ENCODE peak calls at places on chromosomes 5 and 9, in nine cellular contexts. P, R, I, Y, H, B, V, L and N are unnamed samples.

GRCh38 chr5:15433709-15434108 is 66.3 kb upstream of the FBXL7 start:
- DNase-seq in P (no peak), R (no peak), I (no peak), Y (no peak), H (no peak), B (no peak), V (no peak), L (no peak), N (no peak)

GRCh38 chr5:95955996-95956899 is 5.4 kb downstream of the ELL2 start:
- DNase-seq in P (no peak), R (no peak), I (no peak), Y (no peak), H (no peak), B (no peak), V (no peak), L (peak; percentile 28), N (peak; percentile 56)

GRCh38 chr9:133371261-133371711 is 4.6 kb downstream of the SURF4 start:
- DNase-seq in P (no peak), R (peak; percentile 82), I (no peak), Y (no peak), H (no peak), B (no peak), V (no peak), L (no peak), N (no peak)

GRCh38 chr5:159003045-159004030 is 96.4 kb downstream of the EBF1 start:
- DNase-seq in P (no peak), R (no peak), I (no peak), Y (no peak), H (peak; percentile 37), B (no peak), V (no peak), L (no peak), N (no peak)

GRCh38 chr9:128429505-128430086 is 8.9 kb downstream of the CERCAM start:
- DNase-seq in P (no peak), R (no peak), I (no peak), Y (no peak), H (no peak), B (no peak), V (no peak), L (no peak), N (no peak)

GRCh38 chr5:132479812-132480441 is 10.6 kb downstream of the IRF1 start:
- DNase-seq in P (peak; percentile 4), R (peak; percentile 25), I (no peak), Y (no peak), H (no peak), B (no peak), V (no peak), L (no peak), N (no peak)

GRCh38 chr9:108759399-108759798 is 96.4 kb downstream of the ACTL7B start:
- DNase-seq in P (no peak), R (no peak), I (no peak), Y (no peak), H (no peak), B (peak; percentile 37), V (no peak), L (no peak), N (no peak)

GRCh38 chr5:109511980-109512744 is 102.4 kb upstream of the PJA2 start:
- DNase-seq in P (no peak), R (no peak), I (no peak), Y (no peak), H (no peak), B (no peak), V (no peak), L (no peak), N (no peak)

GRCh38 chr5:120630550-120630949 is 166.4 kb downstream of the PRR16 start:
- DNase-seq in P (no peak), R (no peak), I (no peak), Y (no peak), H (no peak), B (no peak), V (no peak), L (no peak), N (no peak)

GRCh38 chr5:95043648-95044047 is 241.2 kb downstream of the MCTP1 start:
- DNase-seq in P (no peak), R (no peak), I (no peak), Y (no peak), H (no peak), B (no peak), V (no peak), L (no peak), N (no peak)

GRCh38 chr9:129568560-129569505 is 52.1 kb downstream of the C9orf50 start:
- DNase-seq in P (peak; percentile 62), R (no peak), I (peak; percentile 71), Y (peak; percentile 77), H (no peak), B (peak; percentile 60), V (peak; percentile 78), L (no peak), N (peak; percentile 49)

GRCh38 chr9:21758540-21758939 is 43.9 kb upstream of the MTAP start:
- DNase-seq in P (no peak), R (no peak), I (no peak), Y (no peak), H (no peak), B (no peak), V (no peak), L (no peak), N (no peak)

GRCh38 chr5:180130291-180130869 is 58.8 kb upstream of the RNF130 start:
- DNase-seq in P (no peak), R (peak; percentile 62), I (peak; percentile 15), Y (no peak), H (no peak), B (no peak), V (peak; percentile 6), L (no peak), N (peak; percentile 7)

GRCh38 chr5:156824800-156825199 is 25.3 kb upstream of the PPP1R2B start:
- DNase-seq in P (no peak), R (no peak), I (no peak), Y (no peak), H (peak; percentile 58), B (no peak), V (no peak), L (peak; percentile 30), N (peak; percentile 18)

GRCh38 chr9:114849450-114849849 is 43.6 kb upstream of the TNFSF15 start:
- DNase-seq in P (no peak), R (no peak), I (no peak), Y (no peak), H (no peak), B (no peak), V (no peak), L (no peak), N (no peak)

DNA sequence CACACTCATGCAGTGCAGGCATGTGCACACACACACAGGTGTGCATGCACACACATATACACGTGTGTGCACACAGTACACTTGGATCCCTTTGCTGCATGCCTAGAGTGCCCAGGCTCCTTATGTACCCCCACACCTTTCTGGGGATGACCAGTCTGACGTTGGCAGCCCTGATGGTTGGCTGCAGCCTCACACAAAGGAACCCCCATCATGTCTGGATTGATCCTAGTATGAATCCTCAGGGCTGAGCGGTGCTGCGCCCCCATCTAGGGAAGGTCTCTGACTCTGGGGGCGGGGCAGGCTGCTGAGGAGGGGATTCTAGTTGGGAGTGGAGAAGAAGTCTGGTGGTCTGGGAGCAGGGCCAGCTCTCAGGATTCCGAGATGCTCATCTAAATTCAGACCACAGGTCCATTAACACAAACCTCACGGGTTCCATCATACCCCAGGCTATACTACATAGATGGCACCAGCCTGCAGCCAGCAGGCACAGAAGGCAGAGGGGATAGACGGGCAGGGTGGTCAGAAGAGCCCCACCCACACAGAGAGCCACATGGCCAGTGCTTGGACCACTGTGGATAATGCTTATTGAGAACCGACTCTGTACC is 50.5 kb upstream of the OLFM1 start:
- DNase-seq in P (no peak), R (peak; percentile 56), I (no peak), Y (peak; percentile 1), H (no peak), B (no peak), V (no peak), L (no peak), N (no peak)
- TF ChIP-seq POLR2A in P (no peak), R (no peak), I (no peak), Y (no peak), H (no peak), B (no peak), V (no peak), L (no peak), N (no peak)

DNA sequence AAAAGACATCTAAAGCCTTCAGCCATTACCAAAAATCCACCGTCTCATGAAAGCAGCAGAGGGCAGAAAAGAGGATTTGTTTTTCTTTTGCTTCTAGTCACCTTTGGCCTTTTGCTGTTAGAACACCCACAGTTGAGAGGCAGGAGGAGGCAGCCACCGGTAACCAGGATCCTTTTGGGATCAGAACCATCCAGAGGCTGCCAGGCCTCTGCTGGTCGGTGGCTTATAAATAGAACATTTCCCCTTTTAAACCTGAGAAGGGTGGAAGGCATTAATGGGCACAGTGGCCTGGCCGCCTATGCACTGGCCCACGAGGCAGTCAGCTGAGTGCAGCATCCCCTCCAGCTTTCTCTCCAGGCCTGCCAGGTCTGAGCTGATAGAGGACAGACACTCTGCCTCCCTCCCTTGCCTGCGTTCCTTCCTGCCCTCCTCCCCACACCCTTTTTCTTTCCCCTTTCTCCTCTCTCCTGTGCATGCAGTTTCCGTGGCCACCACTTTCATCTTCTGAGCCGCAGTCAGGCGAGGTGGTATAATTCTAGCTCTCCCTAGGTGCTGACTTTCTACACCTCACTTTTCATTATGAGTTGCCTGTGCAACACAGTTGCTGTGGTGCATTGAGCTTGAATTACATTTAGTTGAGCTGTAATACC is 253.4 kb downstream of the ARHGAP26 start:
- DNase-seq in P (peak; percentile 80), R (no peak), I (peak; percentile 68), Y (peak; percentile 47), H (peak; percentile 68), B (no peak), V (peak; percentile 19), L (peak; percentile 27), N (peak; percentile 58)
- H3K27ac ChIP-seq in P (peak overlapping the region; percentile 65), R (no peak overlapping the region), I (no peak overlapping the region), Y (peak overlapping the region; percentile 28), H (no peak overlapping the region), B (no peak overlapping the region), V (no peak overlapping the region), L (no peak overlapping the region), N (no peak overlapping the region)

DNA sequence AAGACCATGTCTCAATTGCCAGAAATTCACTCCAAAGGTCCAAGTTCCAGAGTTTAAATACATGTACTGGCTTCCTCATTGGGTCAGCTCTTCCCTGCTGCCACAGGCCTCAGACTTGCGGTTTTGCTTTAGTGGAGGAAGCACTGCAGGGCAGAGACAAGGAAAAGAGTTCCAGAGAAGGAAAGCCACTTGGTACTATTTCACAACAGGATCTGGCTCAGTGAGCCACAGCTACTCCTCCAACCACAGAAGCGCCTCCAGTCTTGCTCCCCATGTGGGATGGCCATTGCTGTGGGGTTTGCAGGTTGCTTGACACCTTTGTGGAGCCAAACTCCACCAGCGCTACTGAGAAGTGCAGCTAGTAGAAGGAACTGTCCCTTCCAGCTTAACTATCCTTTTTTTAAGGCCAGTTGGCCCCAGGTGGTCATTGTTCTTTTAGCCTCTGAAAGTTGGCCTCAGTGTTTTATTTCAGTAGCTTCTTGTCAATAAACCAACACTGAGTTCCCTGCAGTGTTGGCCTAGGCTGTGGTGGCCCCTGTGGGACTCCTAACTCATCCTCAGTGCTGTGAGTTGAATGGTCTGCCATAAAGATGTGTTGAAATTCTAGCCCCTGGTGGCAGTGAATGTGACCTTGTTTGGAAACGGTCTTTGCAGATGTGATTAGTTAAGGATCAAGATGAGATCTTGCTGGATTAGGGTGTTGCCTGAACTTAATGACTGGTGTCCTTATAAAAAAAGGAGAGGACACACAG is 93.7 kb upstream of the DAP start:
- DNase-seq in P (no peak), R (no peak), I (no peak), Y (no peak), H (no peak), B (no peak), V (no peak), L (no peak), N (no peak)
- H3K27me3 ChIP-seq in P (no peaks in the 10 kb centered on the region), R (peaks cover 17% of the 10 kb centered on the region), I (no peaks in the 10 kb centered on the region), Y (no peaks in the 10 kb centered on the region), H (no peaks in the 10 kb centered on the region), B (no peaks in the 10 kb centered on the region), V (no peaks in the 10 kb centered on the region), L (no peaks in the 10 kb centered on the region), N (no peaks in the 10 kb centered on the region)

GRCh38 chr9:97982719-97983523 is at the start of gene ANP32B:
- DNase-seq in P (peak; percentile 92), R (peak; percentile 99), I (peak; percentile 91), Y (peak; percentile 94), H (peak; percentile 89), B (peak; percentile 90), V (peak; percentile 93), L (peak; percentile 85), N (peak; percentile 87)
- TF ChIP-seq POLR2A in P (no peak), R (peak; percentile 9), I (peak; percentile 43), Y (peak; percentile 65), H (peak; percentile 60), B (peak; percentile 53), V (peak; percentile 17), L (peak; percentile 35), N (no peak)